ENCODE peak calls at places on chromosomes 11 and 22, in ten cellular contexts. K is GM23338, W is H9, B is adrenal gland, M is brain microvascular endothelial cell, N is sigmoid colon, Z is IMR-90, J is body of pancreas, Y is Panc1, O is upper lobe of right lung. S is an unnamed sample.

GRCh38 chr11:66636411-66636810 is 2.1 kb upstream of the RBM4 start:
- DNase-seq in Y (no peak), B (no peak), N (no peak), M (no peak), W (no peak), K (no peak), Z (no peak), O (no peak), J (no peak), S (no peak)

GRCh38 chr11:107957109-107957588 is 28.9 kb downstream of the RAB39A start:
- DNase-seq in Y (no peak), J (peak; percentile 32), N (no peak), M (no peak), Z (no peak), W (no peak), O (no peak), B (peak; percentile 74), K (no peak), S (no peak)

GRCh38 chr22:19066531-19067271 is 55.5 kb downstream of the DGCR2 start:
- DNase-seq in M (peak; percentile 13), O (no peak), N (peak; percentile 61), W (no peak), Y (no peak), B (peak; percentile 57), J (no peak), Z (peak; percentile 83), K (no peak), S (no peak)

GRCh38 chr11:63622318-63622717 is 8.1 kb upstream of the PLAAT3 start:
- DNase-seq in B (no peak), K (no peak), N (no peak), J (peak; percentile 64), W (no peak), O (no peak), Y (no peak), M (no peak), Z (no peak), S (no peak)

GRCh38 chr22:36239401-36240171 is at the start of gene APOL2:
- DNase-seq in J (peak; percentile 95), M (peak; percentile 96), B (peak; percentile 98), O (peak; percentile 94), K (peak; percentile 96), N (peak; percentile 97), Y (peak; percentile 75), W (peak; percentile 96), Z (peak; percentile 93), S (peak; percentile 93)

GRCh38 chr11:35115688-35116030 is 23.3 kb upstream of the CD44 start:
- DNase-seq in K (no peak), Z (no peak), O (no peak), Y (no peak), J (no peak), N (no peak), W (no peak), B (no peak), M (no peak), S (no peak)

GRCh38 chr11:108009497-108010360 is 1.0 kb downstream of the CUL5 start:
- DNase-seq in O (no peak), M (peak; percentile 14), N (no peak), J (no peak), W (no peak), K (peak; percentile 71), B (no peak), Z (no peak), Y (no peak), S (no peak)

GRCh38 chr11:74282863-74283484 is 28.5 kb downstream of the P4HA3 start:
- DNase-seq in M (no peak), K (peak; percentile 24), O (no peak), W (no peak), B (no peak), Y (no peak), Z (peak; percentile 28), N (no peak), J (no peak), S (no peak)

GRCh38 chr22:44567846-44568493 is 69.9 kb upstream of the RTL6 start:
- DNase-seq in M (peak; percentile 13), K (peak; percentile 57), Z (peak; percentile 39), Y (no peak), N (peak; percentile 68), J (peak; percentile 56), O (peak; percentile 69), B (peak; percentile 73), W (peak; percentile 62), S (no peak)

DNA sequence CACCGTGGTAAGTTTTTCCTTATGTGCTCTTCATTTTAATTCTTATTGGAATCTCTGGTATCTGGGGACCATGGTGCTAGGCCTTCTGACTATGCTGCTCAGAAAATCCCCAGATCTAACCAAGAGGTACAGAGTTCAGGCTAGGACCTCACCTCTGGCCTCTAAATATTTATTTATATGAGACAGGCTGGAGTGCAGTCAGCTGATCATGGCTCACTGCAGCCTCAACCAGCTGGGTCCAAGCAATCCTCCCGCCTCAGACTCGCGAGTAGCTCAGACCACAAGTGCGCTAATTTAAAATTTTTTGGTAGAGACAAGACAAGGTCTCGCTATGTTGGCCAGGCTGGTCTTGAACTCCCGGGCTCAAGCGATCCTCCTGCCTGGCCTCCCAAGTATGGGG is 38.4 kb downstream of the PKNOX2 start:
- DNase-seq in B (no peak), N (no peak), K (no peak), W (no peak), Z (no peak), J (no peak), Y (no peak), O (no peak), M (no peak), S (no peak)
- H3K27me3 ChIP-seq in B (no peaks in the 10 kb centered on the region), N (no peaks in the 10 kb centered on the region), K (peaks cover 8% of the 10 kb centered on the region), W (no peaks in the 10 kb centered on the region), Z (peaks cover 4% of the 10 kb centered on the region), J (no peaks in the 10 kb centered on the region), Y (peaks cover 24% of the 10 kb centered on the region), O (no peaks in the 10 kb centered on the region), M (no peaks in the 10 kb centered on the region), S (peaks cover 4% of the 10 kb centered on the region)

DNA sequence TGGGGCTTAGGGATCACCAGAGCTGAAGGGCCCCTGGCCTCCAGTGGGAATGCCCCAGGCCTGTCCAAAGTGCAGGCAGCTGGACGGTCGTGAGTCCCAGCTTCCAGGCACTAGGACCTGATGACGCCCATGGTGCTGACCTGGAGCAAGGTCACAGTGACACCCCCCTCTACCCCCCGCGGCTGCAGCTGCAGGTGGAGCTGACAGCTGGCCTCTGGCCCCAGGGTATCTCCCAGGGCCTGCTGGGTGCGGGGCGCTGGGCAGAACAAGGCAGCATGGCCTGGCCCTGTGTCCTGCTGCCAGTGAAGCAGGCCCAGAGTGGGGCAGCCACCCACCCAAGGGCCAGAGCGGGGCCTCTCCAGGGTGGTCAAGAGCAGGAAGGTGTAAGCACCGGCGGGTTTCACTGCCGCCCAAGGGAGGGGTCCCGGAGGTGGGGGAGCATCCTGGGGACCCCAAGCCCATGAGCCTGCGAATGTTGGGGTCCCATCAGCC is 553 bp upstream of the TCIRG1 start:
- DNase-seq in W (no peak), B (peak; percentile 85), Y (no peak), M (no peak), K (no peak), Z (no peak), J (peak; percentile 95), N (no peak), O (peak; percentile 72), S (no peak)
- H3K27me3 ChIP-seq in W (no peaks in the 10 kb centered on the region), B (no peaks in the 10 kb centered on the region), Y (no peaks in the 10 kb centered on the region), M (no peaks in the 10 kb centered on the region), K (no peaks in the 10 kb centered on the region), Z (no peaks in the 10 kb centered on the region), J (no peaks in the 10 kb centered on the region), N (no peaks in the 10 kb centered on the region), O (no peaks in the 10 kb centered on the region), S (no peaks in the 10 kb centered on the region)

GRCh38 chr11:120170741-120171261 is 32.9 kb upstream of the TRIM29 start:
- DNase-seq in Z (no peak), B (peak; percentile 43), O (peak; percentile 45), K (no peak), Y (no peak), N (peak; percentile 63), W (no peak), M (no peak), J (no peak), S (no peak)

GRCh38 chr11:120168108-120168959 is 30.4 kb upstream of the TRIM29 start:
- DNase-seq in B (peak; percentile 53), K (no peak), Z (peak; percentile 37), N (peak; percentile 65), J (no peak), Y (no peak), M (no peak), W (no peak), O (peak; percentile 52), S (no peak)

GRCh38 chr11:120167659-120168058 is 29.7 kb upstream of the TRIM29 start:
- DNase-seq in Y (no peak), M (no peak), J (no peak), O (peak; percentile 31), Z (no peak), K (no peak), N (peak; percentile 60), W (no peak), B (peak; percentile 48), S (no peak)

GRCh38 chr11:120169981-120170698 is 32.2 kb upstream of the TRIM29 start:
- DNase-seq in K (no peak), W (no peak), N (peak; percentile 62), Y (no peak), O (peak; percentile 64), J (no peak), Z (no peak), B (peak; percentile 40), M (no peak), S (no peak)

DNA sequence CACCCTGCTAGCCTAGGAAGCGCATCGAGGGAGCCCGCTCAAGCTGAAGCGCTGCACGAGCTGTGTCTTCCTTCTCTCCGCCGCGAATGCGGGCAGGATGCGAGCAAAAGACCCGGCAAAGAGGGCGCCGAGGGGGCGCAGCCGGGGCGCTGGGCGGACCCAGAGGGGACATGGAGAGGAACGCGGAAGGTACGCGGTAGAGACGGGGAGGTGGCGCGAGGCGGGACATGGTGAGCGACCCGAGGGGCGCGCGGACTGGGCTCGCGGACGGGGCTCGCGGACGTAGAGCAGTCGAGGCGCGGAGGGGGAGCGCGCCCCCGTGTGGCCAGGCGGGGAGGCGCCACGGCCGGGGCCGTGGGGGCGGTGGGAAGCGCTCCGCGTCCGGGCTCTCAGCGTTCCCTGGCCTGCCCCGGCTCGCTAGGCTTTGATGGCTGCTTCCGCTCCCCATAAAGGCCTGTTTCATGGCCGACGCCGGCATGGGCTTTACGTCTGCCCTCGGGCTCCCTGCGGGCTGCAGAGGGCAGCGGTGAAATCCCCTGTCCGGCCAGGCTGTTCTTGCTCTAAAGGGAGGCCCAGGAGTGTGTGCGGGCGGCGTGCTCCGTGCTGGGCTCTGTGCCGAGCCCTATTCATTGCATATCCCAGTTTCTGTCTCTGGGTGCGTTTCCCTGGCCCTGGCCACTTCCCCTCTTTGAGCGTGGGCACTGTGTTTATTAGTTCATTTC is 31.2 kb upstream of the TRIM29 start:
- DNase-seq in W (peak; percentile 84), K (peak; percentile 89), J (peak; percentile 71), B (peak; percentile 70), O (peak; percentile 83), M (peak; percentile 42), Z (peak; percentile 45), N (peak; percentile 83), Y (no peak), S (peak; percentile 59)
- H3K27me3 ChIP-seq in W (peaks cover 25% of the 10 kb centered on the region), K (peaks cover 73% of the 10 kb centered on the region), J (no peaks in the 10 kb centered on the region), B (no peaks in the 10 kb centered on the region), O (peaks cover 42% of the 10 kb centered on the region), M (peaks cover 21% of the 10 kb centered on the region), Z (peaks cover 48% of the 10 kb centered on the region), N (peaks cover 5% of the 10 kb centered on the region), Y (peaks cover 39% of the 10 kb centered on the region), S (peaks cover 17% of the 10 kb centered on the region)

DNA sequence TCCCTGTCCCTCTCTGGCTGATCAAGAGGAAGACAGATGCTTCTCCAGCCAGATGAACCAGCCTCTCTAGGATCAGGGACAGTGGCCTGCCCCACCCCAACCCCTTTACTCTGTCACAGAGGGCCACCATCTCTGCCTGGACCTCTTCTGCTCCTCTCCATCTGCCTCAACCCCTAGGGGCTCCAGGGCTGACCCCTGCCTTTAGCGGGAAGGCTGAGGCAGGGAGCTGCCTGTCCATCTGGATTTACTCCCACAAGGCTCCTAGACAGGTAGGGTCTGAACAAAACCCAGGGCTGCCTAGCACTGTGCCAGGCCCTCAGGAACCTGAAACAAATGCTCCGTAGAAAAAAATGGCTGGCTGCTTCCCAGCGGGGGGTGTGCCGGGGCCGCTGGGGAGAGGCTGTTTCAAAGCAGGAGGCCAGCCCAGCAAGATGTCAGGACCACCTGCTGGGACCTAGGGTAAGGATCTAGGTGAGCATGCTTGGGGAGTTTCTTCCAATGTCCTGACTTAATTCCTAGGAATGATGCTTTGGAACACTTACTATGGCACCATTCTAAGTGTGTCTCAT is 3.2 kb downstream of the CHST1 start:
- DNase-seq in B (no peak), O (peak; percentile 25), K (no peak), M (no peak), J (no peak), W (no peak), N (peak; percentile 37), Y (no peak), Z (no peak), S (no peak)
- H3K27me3 ChIP-seq in B (peaks cover 30% of the 10 kb centered on the region), O (peaks cover 77% of the 10 kb centered on the region), K (peaks cover 41% of the 10 kb centered on the region), M (peaks cover 26% of the 10 kb centered on the region), J (peaks cover 27% of the 10 kb centered on the region), W (peaks cover 17% of the 10 kb centered on the region), N (peaks cover 38% of the 10 kb centered on the region), Y (peaks cover 22% of the 10 kb centered on the region), Z (peaks cover 57% of the 10 kb centered on the region), S (peaks cover 16% of the 10 kb centered on the region)